ENCODE peak calls at places on chromosome 7, in nine cellular contexts. One of them, this sample, is unnamed.

GRCh38 chr7:131547589-131547988 is 8.8 kb downstream of the PODXL start:
- DNase-seq in A549: no peak
- DNase-seq in SK-N-SH: no peak
- DNase-seq in transverse colon: no peak
- DNase-seq in HepG2: no peak
- DNase-seq in GM12878: no peak
- DNase-seq in ovary: no peak
- DNase-seq in sigmoid colon: peak
- DNase-seq in stomach: no peak
- DNase-seq in this sample: no peak

GRCh38 chr7:139639563-139639962 is 116.1 kb downstream of the CLEC2L start:
- DNase-seq in SK-N-SH: no peak
- DNase-seq in transverse colon: no peak
- DNase-seq in stomach: no peak
- DNase-seq in ovary: no peak
- DNase-seq in sigmoid colon: no peak
- DNase-seq in A549: no peak
- DNase-seq in GM12878: no peak
- DNase-seq in HepG2: no peak
- DNase-seq in this sample: no peak

GRCh38 chr7:155369766-155370165 is 72.1 kb downstream of the INSIG1 start:
- DNase-seq in A549: no peak
- DNase-seq in ovary: no peak
- DNase-seq in SK-N-SH: no peak
- DNase-seq in stomach: no peak
- DNase-seq in HepG2: no peak
- DNase-seq in sigmoid colon: no peak
- DNase-seq in GM12878: no peak
- DNase-seq in transverse colon: no peak
- DNase-seq in this sample: no peak

GRCh38 chr7:110898516-110898915 is 192.4 kb upstream of the LRRN3 start:
- DNase-seq in A549: no peak
- DNase-seq in HepG2: no peak
- DNase-seq in stomach: no peak
- DNase-seq in GM12878: no peak
- DNase-seq in sigmoid colon: no peak
- DNase-seq in SK-N-SH: no peak
- DNase-seq in ovary: no peak
- DNase-seq in transverse colon: no peak
- DNase-seq in this sample: no peak

GRCh38 chr7:9097565-9098060 is 664.2 kb downstream of the NXPH1 start:
- DNase-seq in HepG2: no peak
- DNase-seq in A549: no peak
- DNase-seq in ovary: no peak
- DNase-seq in SK-N-SH: no peak
- DNase-seq in stomach: no peak
- DNase-seq in transverse colon: no peak
- DNase-seq in sigmoid colon: no peak
- DNase-seq in GM12878: no peak
- DNase-seq in this sample: no peak

GRCh38 chr7:124084024-124084423 is 51.2 kb upstream of the TMEM229A start:
- DNase-seq in A549: no peak
- DNase-seq in HepG2: no peak
- DNase-seq in SK-N-SH: peak
- DNase-seq in ovary: no peak
- DNase-seq in stomach: no peak
- DNase-seq in transverse colon: no peak
- DNase-seq in sigmoid colon: no peak
- DNase-seq in GM12878: no peak
- DNase-seq in this sample: no peak

GRCh38 chr7:140161047-140161446 is 15.7 kb downstream of the KDM7A start:
- DNase-seq in A549: no peak
- DNase-seq in stomach: no peak
- DNase-seq in transverse colon: no peak
- DNase-seq in SK-N-SH: no peak
- DNase-seq in GM12878: no peak
- DNase-seq in HepG2: no peak
- DNase-seq in sigmoid colon: no peak
- DNase-seq in ovary: no peak
- DNase-seq in this sample: no peak

GRCh38 chr7:124089621-124090020 is 56.8 kb upstream of the TMEM229A start:
- DNase-seq in stomach: no peak
- DNase-seq in A549: no peak
- DNase-seq in ovary: no peak
- DNase-seq in sigmoid colon: no peak
- DNase-seq in SK-N-SH: no peak
- DNase-seq in HepG2: no peak
- DNase-seq in GM12878: no peak
- DNase-seq in transverse colon: no peak
- DNase-seq in this sample: no peak

GRCh38 chr7:27617651-27618381 is 44.9 kb downstream of the HIBADH start:
- DNase-seq in SK-N-SH: no peak
- DNase-seq in HepG2: peak
- DNase-seq in transverse colon: no peak
- DNase-seq in GM12878: no peak
- DNase-seq in ovary: no peak
- DNase-seq in A549: no peak
- DNase-seq in stomach: no peak
- DNase-seq in sigmoid colon: no peak
- DNase-seq in this sample: no peak

GRCh38 chr7:91165846-91166230 is 98.4 kb upstream of the FZD1 start:
- DNase-seq in GM12878: no peak
- DNase-seq in SK-N-SH: no peak
- DNase-seq in stomach: no peak
- DNase-seq in HepG2: no peak
- DNase-seq in ovary: no peak
- DNase-seq in A549: no peak
- DNase-seq in transverse colon: no peak
- DNase-seq in sigmoid colon: no peak
- DNase-seq in this sample: no peak

GRCh38 chr7:55093674-55094073 is 74.9 kb downstream of the EGFR start:
- DNase-seq in stomach: no peak
- DNase-seq in GM12878: no peak
- DNase-seq in HepG2: no peak
- DNase-seq in sigmoid colon: no peak
- DNase-seq in ovary: no peak
- DNase-seq in transverse colon: no peak
- DNase-seq in SK-N-SH: no peak
- DNase-seq in A549: no peak
- DNase-seq in this sample: no peak

GRCh38 chr7:20158684-20159083 is 58.5 kb downstream of the MACC1 start:
- DNase-seq in sigmoid colon: no peak
- DNase-seq in GM12878: no peak
- DNase-seq in ovary: no peak
- DNase-seq in HepG2: peak
- DNase-seq in stomach: no peak
- DNase-seq in A549: no peak
- DNase-seq in SK-N-SH: no peak
- DNase-seq in transverse colon: no peak
- DNase-seq in this sample: no peak

DNA sequence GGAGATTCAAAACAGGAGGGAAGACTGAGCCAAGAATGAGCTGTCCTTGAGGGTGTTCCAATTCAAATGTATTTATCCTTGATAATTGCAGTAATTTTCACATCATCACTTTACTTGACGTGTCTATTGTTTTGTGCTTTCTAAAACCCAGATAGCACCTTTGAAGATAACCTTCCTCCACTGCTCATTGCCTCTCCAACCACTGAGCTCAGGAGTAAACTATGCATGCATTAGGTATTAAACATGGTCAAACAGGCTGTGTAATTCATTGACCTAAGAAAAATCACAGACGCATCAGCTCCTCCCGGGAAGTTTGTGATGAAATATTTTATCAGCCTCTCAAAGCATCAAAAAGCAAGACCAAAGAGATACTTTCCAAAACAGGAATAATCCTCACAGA is 712.7 kb upstream of the IGFBP3 start:
- DNase-seq in sigmoid colon: no peak
- DNase-seq in stomach: no peak
- DNase-seq in A549: no peak
- DNase-seq in ovary: no peak
- DNase-seq in HepG2: no peak
- DNase-seq in SK-N-SH: no peak
- DNase-seq in GM12878: no peak
- DNase-seq in transverse colon: no peak
- DNase-seq in this sample: no peak
- H3K27ac ChIP-seq in sigmoid colon: no peak
- H3K27ac ChIP-seq in stomach: no peak
- H3K27ac ChIP-seq in A549: no peak
- H3K27ac ChIP-seq in ovary: no peak
- H3K27ac ChIP-seq in HepG2: no peak
- H3K27ac ChIP-seq in SK-N-SH: no peak
- H3K27ac ChIP-seq in GM12878: no peak
- H3K27ac ChIP-seq in transverse colon: no peak
- H3K27ac ChIP-seq in this sample: no peak

DNA sequence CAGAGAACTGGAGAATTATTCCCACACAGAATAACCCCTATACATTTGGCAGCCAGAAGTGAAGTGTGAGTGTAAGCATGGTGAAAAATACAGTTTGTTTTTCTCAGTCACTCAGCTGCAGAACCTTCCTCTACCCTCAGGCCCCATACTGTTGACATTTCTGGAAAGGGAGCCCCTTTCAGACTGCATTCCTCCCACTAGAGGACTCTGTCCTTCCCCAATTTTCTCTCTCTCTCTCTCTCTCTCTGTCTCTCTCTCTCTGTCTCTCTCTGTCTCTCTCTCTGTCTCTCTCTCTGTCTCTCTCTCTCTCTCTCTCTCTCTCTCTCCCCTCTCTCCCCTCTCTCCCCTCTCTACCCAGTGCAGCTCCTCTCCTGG is 86.8 kb upstream of the STEAP1B start:
- DNase-seq in transverse colon: no peak
- DNase-seq in stomach: no peak
- DNase-seq in A549: no peak
- DNase-seq in HepG2: peak
- DNase-seq in sigmoid colon: no peak
- DNase-seq in GM12878: no peak
- DNase-seq in SK-N-SH: no peak
- DNase-seq in ovary: no peak
- DNase-seq in this sample: no peak
- TF ChIP-seq CTCF in transverse colon: no peak
- TF ChIP-seq CTCF in stomach: no peak
- TF ChIP-seq CTCF in A549: peak
- TF ChIP-seq CTCF in HepG2: peak
- TF ChIP-seq CTCF in sigmoid colon: no peak
- TF ChIP-seq CTCF in GM12878: no peak
- TF ChIP-seq CTCF in SK-N-SH: peak
- TF ChIP-seq CTCF in ovary: no peak
- TF ChIP-seq CTCF in this sample: peak

GRCh38 chr7:45977256-45977655 is 56.2 kb upstream of the IGFBP3 start:
- DNase-seq in ovary: no peak
- DNase-seq in stomach: no peak
- DNase-seq in GM12878: no peak
- DNase-seq in SK-N-SH: no peak
- DNase-seq in sigmoid colon: no peak
- DNase-seq in HepG2: no peak
- DNase-seq in transverse colon: no peak
- DNase-seq in A549: no peak
- DNase-seq in this sample: no peak

GRCh38 chr7:45980181-45980905 is 59.3 kb upstream of the IGFBP3 start:
- DNase-seq in A549: no peak
- DNase-seq in HepG2: no peak
- DNase-seq in ovary: no peak
- DNase-seq in stomach: no peak
- DNase-seq in GM12878: no peak
- DNase-seq in sigmoid colon: no peak
- DNase-seq in SK-N-SH: no peak
- DNase-seq in transverse colon: no peak
- DNase-seq in this sample: no peak

GRCh38 chr7:45978010-45978681 is 57.1 kb upstream of the IGFBP3 start:
- DNase-seq in A549: peak
- DNase-seq in sigmoid colon: no peak
- DNase-seq in GM12878: peak
- DNase-seq in HepG2: peak
- DNase-seq in stomach: peak
- DNase-seq in SK-N-SH: no peak
- DNase-seq in transverse colon: no peak
- DNase-seq in ovary: no peak
- DNase-seq in this sample: no peak

GRCh38 chr7:45979275-45980180 is 58.5 kb upstream of the IGFBP3 start:
- DNase-seq in ovary: no peak
- DNase-seq in A549: no peak
- DNase-seq in stomach: no peak
- DNase-seq in GM12878: no peak
- DNase-seq in HepG2: no peak
- DNase-seq in SK-N-SH: no peak
- DNase-seq in sigmoid colon: no peak
- DNase-seq in transverse colon: no peak
- DNase-seq in this sample: no peak

GRCh38 chr7:45978731-45979211 is 57.7 kb upstream of the IGFBP3 start:
- DNase-seq in HepG2: no peak
- DNase-seq in sigmoid colon: no peak
- DNase-seq in ovary: no peak
- DNase-seq in A549: no peak
- DNase-seq in transverse colon: no peak
- DNase-seq in GM12878: no peak
- DNase-seq in SK-N-SH: no peak
- DNase-seq in stomach: no peak
- DNase-seq in this sample: no peak
- TF ChIP-seq EP300 in HepG2: no peak
- TF ChIP-seq EP300 in sigmoid colon: no peak
- TF ChIP-seq EP300 in ovary: no peak
- TF ChIP-seq EP300 in A549: no peak
- TF ChIP-seq EP300 in transverse colon: no peak
- TF ChIP-seq EP300 in GM12878: no peak
- TF ChIP-seq EP300 in SK-N-SH: no peak
- TF ChIP-seq EP300 in stomach: no peak
- TF ChIP-seq EP300 in this sample: no peak

GRCh38 chr7:132891554-132891953 is 190.3 kb downstream of the CHCHD3 start:
- DNase-seq in GM12878: no peak
- DNase-seq in HepG2: no peak
- DNase-seq in SK-N-SH: no peak
- DNase-seq in ovary: no peak
- DNase-seq in transverse colon: no peak
- DNase-seq in A549: no peak
- DNase-seq in stomach: no peak
- DNase-seq in sigmoid colon: no peak
- DNase-seq in this sample: no peak
- H3K27ac ChIP-seq in GM12878: no peak
- H3K27ac ChIP-seq in HepG2: no peak
- H3K27ac ChIP-seq in SK-N-SH: no peak
- H3K27ac ChIP-seq in ovary: no peak
- H3K27ac ChIP-seq in transverse colon: no peak
- H3K27ac ChIP-seq in A549: no peak
- H3K27ac ChIP-seq in stomach: no peak
- H3K27ac ChIP-seq in sigmoid colon: no peak
- H3K27ac ChIP-seq in this sample: no peak

GRCh38 chr7:100126931-100127865 is at the start of gene MBLAC1:
- DNase-seq in ovary: peak
- DNase-seq in GM12878: peak
- DNase-seq in SK-N-SH: peak
- DNase-seq in sigmoid colon: peak
- DNase-seq in A549: peak
- DNase-seq in stomach: peak
- DNase-seq in HepG2: peak
- DNase-seq in transverse colon: peak
- DNase-seq in this sample: peak
- TF ChIP-seq CTCF in ovary: no peak
- TF ChIP-seq CTCF in GM12878: peak
- TF ChIP-seq CTCF in SK-N-SH: no peak
- TF ChIP-seq CTCF in sigmoid colon: no peak
- TF ChIP-seq CTCF in A549: no peak
- TF ChIP-seq CTCF in stomach: no peak
- TF ChIP-seq CTCF in HepG2: peak
- TF ChIP-seq CTCF in transverse colon: no peak
- TF ChIP-seq CTCF in this sample: no peak

This sample was measured in tibial nerve.